ENCODE peak calls at places on chromosome 3, in nine cellular contexts. L, P, Z, G, J, K, I, O and Y are unnamed samples.

GRCh38 chr3:16171009-16171408 is 3.5 kb upstream of the GALNT15 start:
- DNase-seq in L (no peak), P (no peak), Z (no peak), G (no peak), J (peak), K (no peak), I (no peak), O (no peak), Y (no peak)

GRCh38 chr3:14605070-14605469 is 46.5 kb upstream of the CCDC174 start:
- DNase-seq in L (no peak), P (no peak), Z (peak), G (no peak), J (no peak), K (no peak), I (no peak), O (no peak), Y (no peak)

GRCh38 chr3:12190221-12190807 is 31.6 kb upstream of the TIMP4 start:
- DNase-seq in L (no peak), P (no peak), Z (no peak), G (no peak), J (no peak), K (no peak), I (no peak), O (no peak), Y (no peak)

GRCh38 chr3:153144779-153145178 is 17.2 kb upstream of the RAP2B start:
- DNase-seq in L (no peak), P (no peak), Z (peak), G (no peak), J (peak), K (no peak), I (no peak), O (no peak), Y (peak)

GRCh38 chr3:107117922-107118576 is 259.2 kb upstream of the CCDC54 start:
- DNase-seq in L (no peak), P (no peak), Z (peak), G (no peak), J (peak), K (peak), I (no peak), O (no peak), Y (peak)

GRCh38 chr3:105351821-105352220 is 14.9 kb upstream of the ALCAM start:
- DNase-seq in L (no peak), P (no peak), Z (peak), G (no peak), J (peak), K (no peak), I (no peak), O (no peak), Y (peak)

GRCh38 chr3:160667452-160667851 is 9.5 kb upstream of the ARL14 start:
- DNase-seq in L (no peak), P (no peak), Z (peak), G (no peak), J (peak), K (no peak), I (no peak), O (no peak), Y (peak)

GRCh38 chr3:121482651-121483050 is 63.1 kb downstream of the POLQ start:
- DNase-seq in L (no peak), P (no peak), Z (peak), G (no peak), J (peak), K (no peak), I (no peak), O (no peak), Y (peak)

GRCh38 chr3:56952846-56953245 is 107.6 kb upstream of the SPATA12 start:
- DNase-seq in L (no peak), P (no peak), Z (no peak), G (no peak), J (no peak), K (no peak), I (no peak), O (no peak), Y (no peak)

GRCh38 chr3:70076394-70076793 is 76.9 kb downstream of the SAMMSON start:
- DNase-seq in L (no peak), P (no peak), Z (no peak), G (no peak), J (no peak), K (no peak), I (no peak), O (no peak), Y (no peak)

GRCh38 chr3:45992820-45993219 is 2.8 kb downstream of the FYCO1 start:
- DNase-seq in L (no peak), P (no peak), Z (no peak), G (no peak), J (no peak), K (no peak), I (no peak), O (no peak), Y (peak)

GRCh38 chr3:58287354-58287753 is 18.7 kb upstream of the RPP14 start:
- DNase-seq in L (no peak), P (no peak), Z (no peak), G (no peak), J (no peak), K (no peak), I (no peak), O (no peak), Y (no peak)

GRCh38 chr3:14988988-14989394 is 41.6 kb downstream of the NR2C2 start:
- DNase-seq in L (peak), P (no peak), Z (no peak), G (peak), J (no peak), K (no peak), I (no peak), O (no peak), Y (no peak)

GRCh38 chr3:123310741-123311140 is 109.0 kb downstream of the SEC22A start:
- DNase-seq in L (no peak), P (no peak), Z (no peak), G (no peak), J (no peak), K (no peak), I (no peak), O (no peak), Y (no peak)

GRCh38 chr3:105093853-105094252 is 272.9 kb upstream of the ALCAM start:
- DNase-seq in L (no peak), P (no peak), Z (no peak), G (no peak), J (no peak), K (no peak), I (no peak), O (no peak), Y (no peak)

GRCh38 chr3:33658971-33659848 is 58.8 kb downstream of the CLASP2 start:
- DNase-seq in L (peak), P (peak), Z (peak), G (peak), J (peak), K (peak), I (no peak), O (peak), Y (peak)

GRCh38 chr3:185718736-185719456 is 105.9 kb downstream of the IGF2BP2 start:
- DNase-seq in L (no peak), P (no peak), Z (no peak), G (no peak), J (no peak), K (no peak), I (no peak), O (no peak), Y (no peak)

GRCh38 chr3:69297525-69297924 is 88.4 kb downstream of the FRMD4B start:
- DNase-seq in L (no peak), P (no peak), Z (no peak), G (no peak), J (no peak), K (no peak), I (no peak), O (no peak), Y (no peak)

GRCh38 chr3:71374582-71374981 is 208.9 kb downstream of the FOXP1 start:
- DNase-seq in L (no peak), P (no peak), Z (no peak), G (no peak), J (no peak), K (no peak), I (no peak), O (no peak), Y (no peak)

GRCh38 chr3:27536451-27536850 is 52.3 kb upstream of the SLC4A7 start:
- DNase-seq in L (no peak), P (no peak), Z (no peak), G (no peak), J (no peak), K (no peak), I (no peak), O (no peak), Y (no peak)

GRCh38 chr3:159163656-159164055 is 361.8 kb downstream of the MFSD1 start:
- DNase-seq in L (no peak), P (no peak), Z (no peak), G (no peak), J (no peak), K (no peak), I (no peak), O (no peak), Y (no peak)

GRCh38 chr3:159157275-159157674 is 355.4 kb downstream of the MFSD1 start:
- DNase-seq in L (no peak), P (no peak), Z (no peak), G (no peak), J (no peak), K (no peak), I (no peak), O (no peak), Y (no peak)

GRCh38 chr3:159159546-159159945 is 357.7 kb downstream of the MFSD1 start:
- DNase-seq in L (no peak), P (no peak), Z (no peak), G (no peak), J (no peak), K (no peak), I (no peak), O (no peak), Y (no peak)

GRCh38 chr3:159158801-159159200 is 356.9 kb downstream of the MFSD1 start:
- DNase-seq in L (no peak), P (no peak), Z (no peak), G (no peak), J (no peak), K (no peak), I (no peak), O (no peak), Y (no peak)

GRCh38 chr3:159158213-159158612 is 356.4 kb downstream of the MFSD1 start:
- DNase-seq in L (no peak), P (no peak), Z (peak), G (no peak), J (peak), K (no peak), I (no peak), O (no peak), Y (no peak)
- TF ChIP-seq CTCF in L (peak), P (no peak), Z (peak), G (no peak), J (no peak), K (no peak), I (no peak), O (no peak), Y (peak)

DNA sequence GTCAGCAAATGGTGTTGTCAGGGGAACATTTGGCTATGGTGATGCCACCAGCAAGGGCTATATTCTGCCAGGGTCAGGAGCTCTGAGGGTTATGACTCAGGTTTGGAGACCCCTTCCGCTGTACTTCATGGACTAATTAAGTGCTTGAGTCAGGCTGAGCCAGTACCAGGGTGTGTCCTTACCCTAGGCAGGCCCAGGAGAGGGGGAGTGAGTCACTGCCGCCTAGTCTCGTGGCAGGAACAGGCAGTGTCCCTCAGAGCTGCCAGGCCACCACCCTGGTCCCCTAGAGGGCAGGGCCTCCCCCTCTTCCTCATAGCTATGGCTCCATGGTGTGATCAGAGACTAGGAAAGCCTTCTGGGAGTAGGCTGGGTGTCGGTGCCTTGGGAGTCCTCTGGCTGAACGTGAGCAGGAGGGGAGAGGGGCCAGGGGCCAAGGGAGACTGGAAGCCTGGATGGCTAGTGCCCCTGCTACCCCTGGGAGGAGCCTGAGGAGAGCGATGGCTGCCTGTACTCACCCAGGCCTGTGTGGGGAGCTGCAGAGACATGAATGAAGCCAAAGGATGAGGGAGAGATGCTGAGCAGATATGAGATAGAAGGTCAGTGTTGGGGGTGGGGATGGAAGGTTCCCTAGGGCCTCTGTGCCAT is 10.6 kb downstream of the MAPKAPK3 start:
- DNase-seq in L (no peak), P (no peak), Z (peak), G (no peak), J (peak), K (no peak), I (no peak), O (no peak), Y (peak)
- TF ChIP-seq CTCF in L (peak), P (no peak), Z (no peak), G (no peak), J (peak), K (no peak), I (no peak), O (no peak), Y (peak)

GRCh38 chr3:66423791-66424190 is 77.0 kb downstream of the LRIG1 start:
- DNase-seq in L (no peak), P (no peak), Z (no peak), G (no peak), J (no peak), K (no peak), I (no peak), O (no peak), Y (peak)
- TF ChIP-seq CTCF in L (no peak), P (no peak), Z (no peak), G (no peak), J (no peak), K (no peak), I (no peak), O (no peak), Y (no peak)

GRCh38 chr3:195895078-195895899 is 13.1 kb downstream of the TNK2 start:
- DNase-seq in L (peak), P (no peak), Z (peak), G (peak), J (peak), K (peak), I (peak), O (no peak), Y (peak)
- TF ChIP-seq CTCF in L (peak), P (no peak), Z (no peak), G (peak), J (no peak), K (no peak), I (no peak), O (no peak), Y (no peak)

DNA sequence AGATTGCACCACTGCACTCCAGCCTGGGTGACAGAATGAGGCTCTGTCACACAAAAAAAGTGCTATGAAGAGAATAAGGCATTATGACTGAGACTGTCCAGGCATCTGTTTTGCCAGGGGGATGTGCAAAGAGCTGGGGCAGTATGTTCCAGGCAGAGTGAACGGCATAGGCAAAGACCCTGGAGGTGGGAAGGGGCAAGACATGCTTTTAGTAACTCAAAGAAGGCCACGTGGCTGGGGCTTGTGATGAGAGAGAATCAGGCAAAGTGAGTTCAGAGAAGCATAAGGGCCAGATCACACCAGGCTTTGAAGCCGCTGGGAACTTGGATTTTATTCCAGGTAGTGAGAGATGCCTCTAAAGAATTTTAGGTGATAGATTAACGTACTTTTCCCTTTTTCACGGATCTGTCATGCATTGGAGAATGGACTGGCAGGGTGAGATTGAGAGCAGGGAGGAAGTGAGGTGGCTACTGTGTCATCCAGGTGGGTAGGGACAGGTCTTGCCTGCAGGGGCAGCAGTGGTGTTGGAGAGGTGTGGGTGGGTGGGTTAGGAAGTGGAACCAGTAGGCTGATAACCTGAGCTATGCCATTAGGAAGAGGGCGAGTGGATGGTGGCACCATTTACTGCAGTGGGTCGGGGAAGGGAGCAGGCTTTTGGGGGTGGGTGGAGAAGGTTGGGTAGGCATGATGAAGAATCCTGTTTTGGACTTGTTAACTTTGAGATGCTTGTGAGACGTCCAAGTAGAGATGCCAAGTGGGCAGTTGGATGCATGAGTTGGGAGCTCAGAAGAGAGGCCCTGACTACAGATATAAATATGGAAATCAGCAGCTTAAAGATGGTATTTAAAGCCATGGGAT is 31.6 kb downstream of the ATP2B2 start:
- DNase-seq in L (no peak), P (no peak), Z (no peak), G (no peak), J (no peak), K (no peak), I (no peak), O (no peak), Y (no peak)
- TF ChIP-seq CTCF in L (peak), P (no peak), Z (no peak), G (no peak), J (no peak), K (no peak), I (no peak), O (no peak), Y (no peak)

GRCh38 chr3:47567149-47567548 is 11.5 kb downstream of the CSPG5 start:
- DNase-seq in L (no peak), P (no peak), Z (no peak), G (no peak), J (no peak), K (no peak), I (no peak), O (no peak), Y (no peak)
- TF ChIP-seq CTCF in L (no peak), P (no peak), Z (no peak), G (no peak), J (no peak), K (no peak), I (no peak), O (no peak), Y (no peak)

DNA sequence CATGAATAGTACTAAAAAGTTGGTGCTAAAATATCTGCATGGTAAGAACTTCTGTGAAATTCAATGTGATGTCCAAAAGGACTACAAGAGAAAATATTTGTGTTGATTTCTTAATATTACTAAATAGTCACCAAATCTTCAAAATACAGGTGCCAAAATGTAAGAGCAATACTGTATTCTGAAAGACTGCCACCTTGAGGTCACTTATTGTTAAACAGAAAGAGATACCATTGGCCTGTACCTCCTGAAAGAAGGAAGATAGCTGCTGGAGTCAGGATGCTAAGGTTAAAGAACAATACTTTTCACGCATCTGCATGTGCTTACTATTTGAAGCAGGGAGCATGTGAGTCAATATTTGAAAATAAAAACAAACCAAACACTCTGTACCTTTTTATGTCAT is 72.0 kb upstream of the LSAMP start:
- DNase-seq in L (no peak), P (no peak), Z (no peak), G (no peak), J (peak), K (no peak), I (no peak), O (no peak), Y (no peak)
- TF ChIP-seq CTCF in L (peak), P (no peak), Z (no peak), G (no peak), J (peak), K (no peak), I (peak), O (no peak), Y (peak)

DNA sequence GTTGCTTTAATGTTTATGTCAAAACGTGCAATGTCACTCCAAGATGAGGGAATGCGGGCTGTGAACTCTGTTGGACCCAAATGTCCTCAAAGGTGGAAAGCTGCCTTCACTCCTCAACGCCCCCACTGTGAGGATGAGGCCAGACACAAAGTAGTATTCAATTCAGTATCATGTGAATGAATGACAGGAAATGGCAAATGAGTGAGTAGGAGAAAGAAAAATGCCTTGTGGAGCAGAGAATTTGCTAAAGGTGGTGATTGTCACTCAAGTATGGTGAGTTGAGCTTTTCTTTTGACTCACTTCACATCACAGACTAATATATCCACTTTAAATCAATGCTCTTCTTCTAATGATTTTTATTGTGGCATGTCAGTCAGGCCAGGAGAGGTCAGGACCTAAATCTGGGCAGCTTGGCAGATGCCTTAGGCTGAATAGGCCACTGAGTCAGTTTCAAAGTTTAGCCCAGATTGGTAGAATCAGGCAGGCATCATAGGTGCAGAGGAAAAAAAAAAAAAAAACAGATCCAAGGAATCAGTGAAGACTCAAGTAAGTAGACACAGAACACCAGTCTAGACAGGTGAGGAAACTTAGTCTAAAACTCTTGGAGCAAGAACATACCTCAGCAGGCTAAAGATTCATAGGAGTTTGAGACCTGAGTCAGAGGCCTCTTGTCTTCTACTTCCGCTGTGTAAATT is 71.0 kb upstream of the ZBED2 start:
- DNase-seq in L (no peak), P (no peak), Z (no peak), G (no peak), J (no peak), K (no peak), I (no peak), O (no peak), Y (no peak)
- TF ChIP-seq CTCF in L (no peak), P (no peak), Z (no peak), G (no peak), J (no peak), K (no peak), I (no peak), O (no peak), Y (no peak)